ENCODE peak calls at places on chromosomes 7 and 10, in five cellular contexts. E is spleen; R is IMR-90; W is stimulated activated CD8-positive, alpha-beta memory T cell treated with anti-CD3 and anti-CD28 coated beads, Interleukin-7, amount 100 ng/mL, for 1 hour; U is CD4-positive, alpha-beta T cell. P is an unnamed sample.
A peak's percentile ranks its signal among the peaks of the same experiment; 100 is the strongest.

GRCh38 chr7:43491984-43492383 is 90.9 kb upstream of the STK17A start:
- DNase-seq in E (no peak), R (peak; percentile 66), W (no peak), U (no peak), P (peak; percentile 14)

GRCh38 chr10:89567566-89568245 is 32.3 kb upstream of the SLC16A12 start:
- DNase-seq in E (no peak), R (peak; percentile 23), W (no peak), U (no peak), P (no peak)

GRCh38 chr10:21355591-21356011 is 169.9 kb downstream of the SKIDA1 start:
- DNase-seq in E (no peak), R (peak; percentile 69), W (no peak), U (no peak), P (no peak)

GRCh38 chr10:71323407-71323806 is 4.3 kb downstream of the SLC29A3 start:
- DNase-seq in E (no peak), R (peak; percentile 33), W (no peak), U (no peak), P (peak; percentile 24)

GRCh38 chr7:2968616-2969397 is 74.9 kb downstream of the CARD11 start:
- DNase-seq in E (peak; percentile 63), R (no peak), W (no peak), U (no peak), P (no peak)

GRCh38 chr7:41481353-41481752 is 221.5 kb downstream of the INHBA start:
- DNase-seq in E (no peak), R (peak; percentile 81), W (no peak), U (no peak), P (no peak)

GRCh38 chr10:73771722-73772279 is 10.0 kb upstream of the CHCHD1 start:
- DNase-seq in E (peak; percentile 81), R (peak; percentile 73), W (peak; percentile 50), U (peak; percentile 65), P (peak; percentile 84)

GRCh38 chr7:111380945-111381344 is 181.3 kb downstream of the IMMP2L start:
- DNase-seq in E (no peak), R (no peak), W (no peak), U (no peak), P (peak; percentile 37)

GRCh38 chr7:1514993-1515392 is 10.8 kb upstream of the INTS1 start:
- DNase-seq in E (no peak), R (no peak), W (no peak), U (no peak), P (no peak)

GRCh38 chr7:68078311-68078710 is 1081.7 kb downstream of the TYW1 start:
- DNase-seq in E (no peak), R (no peak), W (no peak), U (no peak), P (no peak)

GRCh38 chr7:101974365-101974764 is 156.9 kb downstream of the CUX1 start:
- DNase-seq in E (peak; percentile 28), R (no peak), W (no peak), U (no peak), P (no peak)

GRCh38 chr10:3494131-3494878 is 290.7 kb downstream of the KLF6 start:
- DNase-seq in E (no peak), R (peak; percentile 18), W (no peak), U (no peak), P (no peak)

P was measured in ACHN.